ENCODE peak calls at places on chromosomes 4 and X, in five cellular contexts. Y, Z, L, H and N are unnamed samples.

GRCh38 chrX:39984191-39984956 is 113.4 kb downstream of the BCOR start:
- DNase-seq in Z (peak), Y (no peak), L (no peak), H (no peak), N (no peak)

GRCh38 chr4:102328045-102328444 is 17.2 kb downstream of the SLC39A8 start:
- DNase-seq in Y (no peak), Z (peak), H (no peak), L (no peak), N (no peak)

GRCh38 chr4:89823416-89823815 is 13.5 kb downstream of the SNCA start:
- DNase-seq in Z (peak), H (no peak), Y (no peak), L (no peak), N (no peak)

GRCh38 chr4:71608674-71609062 is 175.2 kb downstream of the GC start:
- DNase-seq in Z (no peak), L (no peak), Y (no peak), H (no peak), N (no peak)

GRCh38 chr4:111475001-111475400 is 670.3 kb upstream of the FAM241A start:
- DNase-seq in H (no peak), L (no peak), Y (peak), Z (peak), N (no peak)

GRCh38 chr4:164615964-164616363 is 138.0 kb upstream of the SMIM31 start:
- DNase-seq in L (no peak), H (no peak), Z (no peak), Y (no peak), N (no peak)

GRCh38 chr4:26871611-26872010 is 11.0 kb downstream of the STIM2 start:
- DNase-seq in H (no peak), Z (peak), Y (no peak), L (no peak), N (no peak)

GRCh38 chrX:48025561-48025960 is 18.8 kb downstream of the SPACA5 start:
- DNase-seq in Y (peak), L (no peak), H (peak), Z (peak), N (no peak)

GRCh38 chr4:151540728-151541437 is 131.9 kb downstream of the FHIP1A start:
- DNase-seq in L (no peak), Y (no peak), Z (peak), H (no peak), N (no peak)

GRCh38 chrX:67570839-67571238 is 27.0 kb downstream of the AR start:
- DNase-seq in L (no peak), Z (no peak), H (no peak), Y (no peak), N (no peak)

GRCh38 chr4:123411976-123412589 is 15.5 kb downstream of the SPRY1 start:
- DNase-seq in L (no peak), Y (no peak), Z (no peak), H (no peak), N (no peak)

GRCh38 chr4:112704991-112705845 is 68.3 kb downstream of the LARP7 start:
- DNase-seq in L (no peak), H (no peak), Z (peak), Y (peak), N (peak)

GRCh38 chrX:65681810-65682209 is 14.4 kb downstream of the MSN start:
- DNase-seq in Y (no peak), H (no peak), L (no peak), Z (no peak), N (no peak)

GRCh38 chr4:40003986-40004385 is 26.3 kb upstream of the PDS5A start:
- DNase-seq in H (no peak), Y (no peak), L (no peak), Z (no peak), N (no peak)

GRCh38 chr4:53659112-53659511 is 67.8 kb upstream of the LNX1 start:
- DNase-seq in Y (no peak), L (no peak), H (no peak), Z (no peak), N (no peak)

GRCh38 chr4:94406668-94407437 is 44.9 kb upstream of the PDLIM5 start:
- DNase-seq in H (peak), Y (peak), Z (peak), L (peak), N (no peak)

GRCh38 chr4:131302108-131302507 is 1847.0 kb upstream of the PCDH10 start:
- DNase-seq in H (no peak), L (no peak), Z (no peak), Y (no peak), N (no peak)

GRCh38 chrX:155031657-155032056 is 5.0 kb downstream of the FUNDC2 start:
- DNase-seq in L (no peak), H (no peak), Z (peak), Y (no peak), N (no peak)

GRCh38 chrX:153769865-153770605 is 6.0 kb downstream of the PLXNB3 start:
- DNase-seq in Z (no peak), L (no peak), H (no peak), Y (no peak), N (peak)

GRCh38 chrX:19829817-19830216 is 57.6 kb downstream of the SH3KBP1 start:
- DNase-seq in H (no peak), Z (no peak), L (no peak), Y (no peak), N (no peak)

GRCh38 chrX:50111762-50112161 is 89.0 kb downstream of the AKAP4 start:
- DNase-seq in L (no peak), Y (no peak), H (no peak), Z (no peak), N (no peak)

GRCh38 chrX:625137-625691 is 5.4 kb upstream of the SHOX start:
- DNase-seq in Y (no peak), Z (no peak), H (no peak), L (no peak), N (no peak)